ENCODE peak calls at places on chromosomes 7 and 10, in nine cellular contexts. V is AG09309, W is IMR-90, X is psoas muscle, S is fibroblast of lung, F is GM13976, Q is lower lobe of right lung, H is foreskin fibroblast, J is gastrocnemius medialis. K is an unnamed sample.

GRCh38 chr7:68158686-68159255 is 1162.1 kb downstream of the TYW1 start:
- DNase-seq in V (no peak), W (no peak), X (no peak), S (no peak), F (no peak), Q (no peak), H (no peak), J (no peak), K (no peak)

GRCh38 chr7:111958889-111959288 is 247.3 kb downstream of the DOCK4 start:
- DNase-seq in V (no peak), W (no peak), X (no peak), S (no peak), F (no peak), Q (no peak), H (no peak), J (no peak), K (no peak)

GRCh38 chr10:97520520-97520919 is 21.8 kb downstream of the UBTD1 start:
- DNase-seq in V (no peak), W (no peak), X (no peak), S (no peak), F (no peak), Q (no peak), H (no peak), J (no peak), K (no peak)

GRCh38 chr10:111098679-111099437 is 22.0 kb downstream of the ADRA2A start:
- DNase-seq in V (no peak), W (no peak), X (no peak), S (no peak), F (no peak), Q (no peak), H (no peak), J (no peak), K (no peak)

GRCh38 chr7:32066441-32066840 is 3.8 kb downstream of the PDE1C start:
- DNase-seq in V (no peak), W (no peak), X (no peak), S (no peak), F (no peak), Q (no peak), H (peak), J (no peak), K (no peak)

GRCh38 chr7:144792050-144792449 is 43.8 kb downstream of the TPK1 start:
- DNase-seq in V (no peak), W (no peak), X (no peak), S (no peak), F (no peak), Q (no peak), H (no peak), J (no peak), K (no peak)

GRCh38 chr7:42080831-42081230 is 156.2 kb downstream of the GLI3 start:
- DNase-seq in V (no peak), W (peak), X (no peak), S (no peak), F (no peak), Q (no peak), H (peak), J (no peak), K (no peak)

GRCh38 chr7:157335991-157336382 is 817 bp upstream of the DNAJB6 start:
- DNase-seq in V (no peak), W (no peak), X (no peak), S (no peak), F (no peak), Q (no peak), H (no peak), J (no peak), K (no peak)

GRCh38 chr7:115297651-115298050 is 375.8 kb downstream of the MDFIC start:
- DNase-seq in V (no peak), W (peak), X (no peak), S (peak), F (no peak), Q (no peak), H (peak), J (no peak), K (no peak)

GRCh38 chr10:17782921-17783665 is 26.1 kb upstream of the MRC1 start:
- DNase-seq in V (no peak), W (peak), X (peak), S (peak), F (no peak), Q (no peak), H (peak), J (peak), K (no peak)

GRCh38 chr10:93074137-93074596 is 474 bp downstream of the CYP26A1 start:
- DNase-seq in V (no peak), W (no peak), X (no peak), S (no peak), F (peak), Q (no peak), H (peak), J (no peak), K (no peak)

DNA sequence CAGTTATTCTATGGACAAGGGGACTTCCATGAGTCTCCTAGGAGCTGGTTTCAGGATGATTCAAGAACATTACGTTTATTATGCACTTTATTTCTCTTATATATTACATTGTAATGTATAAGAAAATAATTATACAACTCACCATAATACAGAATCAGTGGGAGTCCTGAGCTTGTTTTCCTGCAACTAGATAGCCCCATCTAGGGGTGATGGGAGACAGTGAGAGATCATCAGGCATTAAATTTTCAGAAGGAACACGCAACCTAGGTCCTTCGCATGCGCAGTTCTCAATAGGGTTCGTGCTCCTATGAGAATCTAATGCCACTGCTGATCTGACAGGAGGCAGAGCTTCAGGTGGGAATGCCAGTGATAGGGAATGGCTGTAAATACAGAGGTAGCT is 137.9 kb downstream of the ANKRD30A start:
- DNase-seq in V (no peak), W (no peak), X (no peak), S (no peak), F (no peak), Q (no peak), H (no peak), J (no peak), K (no peak)
- TF ChIP-seq CTCF in V (no peak), W (no peak), X (no peak), S (no peak), F (no peak), Q (no peak), H (no peak), J (no peak), K (no peak)

GRCh38 chr10:79386637-79387465 is 39.6 kb downstream of the PPIF start:
- DNase-seq in V (no peak), W (no peak), X (no peak), S (no peak), F (peak), Q (peak), H (no peak), J (peak), K (peak)

GRCh38 chr10:79385392-79385795 is 38.1 kb downstream of the PPIF start:
- DNase-seq in V (no peak), W (no peak), X (no peak), S (no peak), F (peak), Q (no peak), H (no peak), J (no peak), K (peak)

GRCh38 chr10:79384773-79385391 is 37.6 kb downstream of the PPIF start:
- DNase-seq in V (no peak), W (no peak), X (no peak), S (no peak), F (peak), Q (no peak), H (no peak), J (no peak), K (peak)

GRCh38 chr10:79387466-79387973 is 40.3 kb downstream of the PPIF start:
- DNase-seq in V (no peak), W (no peak), X (no peak), S (no peak), F (peak), Q (no peak), H (no peak), J (peak), K (peak)

GRCh38 chr10:79385804-79386531 is 38.7 kb downstream of the PPIF start:
- DNase-seq in V (no peak), W (no peak), X (no peak), S (no peak), F (peak), Q (peak), H (no peak), J (peak), K (peak)
- TF ChIP-seq CTCF in V (no peak), W (no peak), X (no peak), S (no peak), F (no peak), Q (no peak), H (no peak), J (no peak), K (no peak)

GRCh38 chr7:158783595-158783994 is 45.7 kb downstream of the ESYT2 start:
- DNase-seq in V (no peak), W (no peak), X (no peak), S (no peak), F (no peak), Q (no peak), H (no peak), J (peak), K (no peak)

GRCh38 chr7:158781217-158781975 is 47.9 kb downstream of the ESYT2 start:
- DNase-seq in V (no peak), W (no peak), X (no peak), S (no peak), F (no peak), Q (no peak), H (no peak), J (no peak), K (no peak)

GRCh38 chr7:158784270-158784669 is 45.0 kb downstream of the ESYT2 start:
- DNase-seq in V (no peak), W (no peak), X (no peak), S (no peak), F (no peak), Q (no peak), H (peak), J (no peak), K (no peak)

GRCh38 chr7:158781976-158782637 is 47.2 kb downstream of the ESYT2 start:
- DNase-seq in V (no peak), W (no peak), X (no peak), S (no peak), F (no peak), Q (no peak), H (no peak), J (no peak), K (no peak)

DNA sequence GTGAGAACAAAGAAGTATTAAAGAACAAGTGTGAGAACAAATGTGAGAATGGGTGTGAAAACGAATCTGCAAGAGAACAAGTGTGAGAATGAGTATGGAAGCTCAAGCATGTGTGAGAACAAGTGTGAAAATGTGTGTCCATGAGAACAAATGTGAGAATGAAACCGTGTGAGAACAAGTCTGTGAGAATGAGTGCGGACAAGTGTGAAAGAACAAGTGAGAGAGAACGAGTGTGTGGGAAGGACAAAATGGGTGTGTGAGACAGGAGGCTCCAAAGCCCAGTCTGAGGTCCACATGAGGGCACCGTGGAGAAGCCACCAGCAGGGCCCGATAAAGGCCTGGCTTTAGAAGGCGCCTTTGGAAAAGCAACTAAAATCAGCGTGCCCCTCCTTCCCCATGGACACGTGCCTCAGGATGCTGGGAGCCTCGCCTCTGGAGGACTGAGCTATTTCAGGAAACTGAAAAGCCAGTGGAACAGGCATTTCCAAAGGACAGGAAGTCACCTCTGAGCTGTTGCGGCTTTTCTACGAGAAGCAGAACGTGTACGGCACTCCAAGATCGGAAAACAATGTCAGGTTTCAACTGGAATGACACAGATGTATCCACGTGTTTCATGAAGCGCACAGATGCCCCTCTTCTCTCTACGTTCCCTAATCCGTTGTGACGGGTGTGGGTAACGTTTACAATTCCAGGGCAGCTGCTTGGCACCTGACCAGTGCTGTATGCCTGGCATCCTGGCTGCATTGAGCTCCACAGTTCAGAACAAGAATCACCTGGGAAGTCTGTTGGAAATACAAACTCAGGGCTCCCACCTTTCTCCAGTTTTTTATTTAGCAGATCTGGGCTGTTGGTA is 46.4 kb downstream of the ESYT2 start:
- DNase-seq in V (no peak), W (peak), X (peak), S (no peak), F (no peak), Q (peak), H (peak), J (peak), K (no peak)
- TF ChIP-seq CTCF in V (peak), W (peak), X (peak), S (peak), F (no peak), Q (peak), H (peak), J (peak), K (peak)

DNA sequence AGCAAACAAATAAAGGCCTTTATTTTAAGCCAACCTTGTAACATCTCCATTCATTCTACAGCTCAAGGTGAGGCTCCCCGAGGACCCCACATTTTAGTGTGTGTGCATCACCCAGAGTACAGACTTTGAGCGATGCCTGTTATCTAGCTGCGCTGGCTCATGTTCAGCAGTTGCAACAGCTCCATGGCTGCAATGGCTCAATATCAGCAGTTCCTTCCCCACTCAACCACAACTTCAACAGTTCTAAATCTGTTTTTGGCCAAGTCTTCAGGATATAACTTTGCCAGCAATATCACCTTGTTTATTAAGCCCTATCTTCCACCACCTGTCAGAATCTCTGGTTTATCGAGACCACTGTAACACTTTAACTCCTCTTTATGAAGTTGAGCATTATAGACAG is 95.8 kb downstream of the WNT2 start:
- DNase-seq in V (no peak), W (peak), X (no peak), S (peak), F (no peak), Q (no peak), H (no peak), J (no peak), K (no peak)
- TF ChIP-seq CTCF in V (no peak), W (no peak), X (no peak), S (no peak), F (no peak), Q (no peak), H (no peak), J (no peak), K (no peak)